ENCODE peak calls at places on chromosomes 6 and 20, in six cellular contexts. L, K, Z, U, N and O are unnamed samples. For H3K4me1, the result is how much of the 10 kb centered on the place peaks cover.

GRCh38 chr6:9890893-9891292 is 524.0 kb downstream of the TFAP2A start:
- DNase-seq in N (no peak), U (no peak), L (no peak), Z (no peak), K (no peak), O (no peak)

GRCh38 chr20:18628330-18628941 is 40.6 kb downstream of the DTD1 start:
- DNase-seq in U (no peak), N (no peak), K (no peak), L (no peak), Z (no peak), O (no peak)

GRCh38 chr6:72811971-72812421 is 190.1 kb downstream of the KCNQ5 start:
- DNase-seq in K (no peak), L (no peak), N (no peak), U (no peak), Z (no peak), O (no peak)

GRCh38 chr6:17297261-17298080 is 16.3 kb downstream of the RBM24 start:
- DNase-seq in L (no peak), N (no peak), K (no peak), U (no peak), Z (no peak), O (no peak)

GRCh38 chr6:144901412-144901811 is 616.3 kb downstream of the UTRN start:
- DNase-seq in Z (no peak), L (no peak), U (no peak), N (no peak), K (no peak), O (no peak)

GRCh38 chr6:44217332-44218143 is 812 bp downstream of the MYMX start:
- DNase-seq in U (peak), K (no peak), Z (peak), N (no peak), L (no peak), O (no peak)

GRCh38 chr20:31517373-31517772 is 3.1 kb downstream of the HM13 start:
- DNase-seq in Z (peak), K (no peak), L (no peak), U (peak), N (no peak), O (no peak)

GRCh38 chr6:142945446-142946180 is 637 bp upstream of the HIVEP2 start:
- DNase-seq in K (peak), L (peak), Z (no peak), U (no peak), N (peak), O (peak)

GRCh38 chr20:7492257-7492656 is 448.0 kb downstream of the HAO1 start:
- DNase-seq in N (no peak), K (no peak), L (no peak), Z (no peak), U (no peak), O (no peak)

GRCh38 chr6:20095436-20095835 is 116.8 kb downstream of the MBOAT1 start:
- DNase-seq in L (no peak), Z (no peak), K (no peak), U (no peak), N (no peak), O (no peak)

GRCh38 chr20:25258463-25258805 is 10.5 kb downstream of the PYGB start:
- DNase-seq in U (peak), L (no peak), Z (no peak), N (no peak), K (no peak), O (no peak)

GRCh38 chr20:58202039-58202438 is 26.4 kb downstream of the ANKRD60 start:
- DNase-seq in K (no peak), N (no peak), U (no peak), L (no peak), Z (no peak), O (no peak)

GRCh38 chr6:163416380-163416629 is 1.8 kb downstream of the QKI start:
- DNase-seq in L (no peak), Z (no peak), K (no peak), U (no peak), N (no peak), O (no peak)

GRCh38 chr6:152976749-152977148 is 6.1 kb downstream of the FBXO5 start:
- DNase-seq in N (no peak), U (no peak), K (no peak), L (no peak), Z (no peak), O (no peak)

GRCh38 chr6:34985236-34985635 is 96.2 kb downstream of the ANKS1A start:
- DNase-seq in U (no peak), L (no peak), K (no peak), Z (no peak), N (no peak), O (no peak)

GRCh38 chr6:165446331-165446730 is 136.9 kb upstream of the C6orf118 start:
- DNase-seq in N (no peak), U (no peak), L (no peak), K (no peak), Z (no peak), O (no peak)

GRCh38 chr6:90739339-90739738 is 152.5 kb upstream of the MAP3K7 start:
- DNase-seq in N (no peak), U (no peak), K (no peak), L (no peak), Z (no peak), O (no peak)

GRCh38 chr6:3322366-3322890 is 63.7 kb downstream of the PSMG4 start:
- DNase-seq in L (no peak), U (no peak), Z (no peak), N (no peak), K (no peak), O (no peak)

GRCh38 chr6:53014034-53014433 is 18.9 kb upstream of the GSTA4 start:
- DNase-seq in K (no peak), U (no peak), L (no peak), Z (no peak), N (no peak), O (no peak)

GRCh38 chr6:99522531-99522930 is 7.3 kb upstream of the USP45 start:
- DNase-seq in U (no peak), N (no peak), L (no peak), K (no peak), Z (no peak), O (no peak)

GRCh38 chr6:18245642-18246041 is 18.7 kb downstream of the DEK start:
- DNase-seq in K (no peak), Z (no peak), N (no peak), U (no peak), L (no peak), O (no peak)

GRCh38 chr6:132936641-132937040 is 122.3 kb downstream of the RPS12 start:
- DNase-seq in L (no peak), N (no peak), U (no peak), K (no peak), Z (no peak), O (no peak)
- H3K4me1 ChIP-seq in L (under half), N (under half), U (under half), K (under half), Z (under half), O (under half)

GRCh38 chr6:30341728-30342127 is 3.2 kb upstream of the RPP21 start:
- DNase-seq in U (no peak), N (no peak), L (no peak), Z (no peak), K (no peak), O (no peak)

GRCh38 chr6:30344868-30345671 is at the start of gene RPP21:
- DNase-seq in L (peak), U (peak), N (peak), Z (peak), K (peak), O (peak)

GRCh38 chr6:30341249-30341648 is 3.7 kb upstream of the RPP21 start:
- DNase-seq in L (no peak), U (no peak), K (no peak), N (no peak), Z (no peak), O (no peak)

GRCh38 chr6:30345852-30346251 is 896 bp downstream of the RPP21 start:
- DNase-seq in L (no peak), N (no peak), K (no peak), Z (no peak), U (no peak), O (no peak)

GRCh38 chr6:30344191-30344867 is 627 bp upstream of the RPP21 start:
- DNase-seq in N (no peak), L (no peak), K (no peak), Z (no peak), U (no peak), O (no peak)
- H3K4me3 ChIP-seq in N (peak), L (peak), K (peak), Z (peak), U (peak), O (peak)

DNA sequence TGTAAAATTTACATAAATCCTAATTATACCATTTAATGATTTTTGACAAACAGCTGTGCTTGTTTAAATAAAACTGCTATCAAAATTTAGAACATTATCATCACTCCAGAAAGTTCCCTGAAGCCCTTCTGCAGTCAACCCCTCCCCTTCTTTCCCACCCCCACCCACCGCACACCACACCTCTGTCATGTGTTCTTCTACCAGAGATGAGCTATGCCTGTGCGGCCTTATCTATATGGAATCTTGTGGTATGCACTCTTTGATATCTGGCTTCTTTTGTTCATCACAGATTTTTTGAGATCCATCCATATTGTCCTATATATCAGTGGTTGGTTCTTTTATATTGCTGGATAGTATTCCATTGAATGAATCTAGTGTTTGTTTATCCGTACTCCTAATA is 7.2 kb downstream of the MYLIP start:
- DNase-seq in Z (no peak), U (no peak), K (peak), N (no peak), L (peak), O (peak)
- H3K4me1 ChIP-seq in Z (half or more), U (under half), K (half or more), N (under half), L (half or more), O (half or more)

GRCh38 chr6:157984165-157984564 is 2.5 kb downstream of the SYNJ2 start:
- DNase-seq in K (no peak), N (no peak), U (peak), L (no peak), Z (no peak), O (peak)
- H3K4me3 ChIP-seq in K (no peak), N (no peak), U (no peak), L (no peak), Z (no peak), O (no peak)

GRCh38 chr6:157629220-157629619 is 193.8 kb upstream of the SNX9 start:
- DNase-seq in U (no peak), Z (no peak), L (no peak), K (no peak), N (no peak), O (no peak)

GRCh38 chr6:157632821-157633220 is 190.2 kb upstream of the SNX9 start:
- DNase-seq in L (no peak), U (no peak), Z (no peak), K (no peak), N (no peak), O (no peak)

GRCh38 chr6:157631838-157632237 is 191.2 kb upstream of the SNX9 start:
- DNase-seq in N (no peak), K (no peak), U (no peak), L (no peak), Z (no peak), O (no peak)

GRCh38 chr6:157630463-157631080 is 192.5 kb upstream of the SNX9 start:
- DNase-seq in K (no peak), U (no peak), N (no peak), Z (no peak), L (no peak), O (no peak)

DNA sequence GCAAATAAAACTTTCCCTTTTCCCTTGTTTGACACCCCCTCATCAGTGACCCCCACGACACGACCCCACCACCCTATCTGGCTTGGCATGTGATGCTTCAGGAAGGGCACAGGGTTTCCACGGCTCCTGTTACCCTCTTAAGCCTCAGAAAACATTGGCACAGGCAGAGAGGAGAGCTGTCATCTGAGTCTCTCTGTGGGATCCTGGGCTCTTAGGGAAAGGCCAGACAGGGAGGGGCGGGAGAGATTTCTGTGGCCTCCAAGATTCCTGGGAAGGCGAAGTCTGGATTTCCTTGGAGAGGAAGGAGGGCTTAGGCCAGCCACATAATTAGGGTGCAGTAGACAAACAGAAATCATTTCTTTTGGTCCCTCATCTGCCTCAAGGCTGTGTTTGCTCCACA is 191.7 kb upstream of the SNX9 start:
- DNase-seq in K (no peak), L (no peak), Z (no peak), N (no peak), U (no peak), O (no peak)
- H3K4me1 ChIP-seq in K (under half), L (under half), Z (under half), N (under half), U (under half), O (under half)

DNA sequence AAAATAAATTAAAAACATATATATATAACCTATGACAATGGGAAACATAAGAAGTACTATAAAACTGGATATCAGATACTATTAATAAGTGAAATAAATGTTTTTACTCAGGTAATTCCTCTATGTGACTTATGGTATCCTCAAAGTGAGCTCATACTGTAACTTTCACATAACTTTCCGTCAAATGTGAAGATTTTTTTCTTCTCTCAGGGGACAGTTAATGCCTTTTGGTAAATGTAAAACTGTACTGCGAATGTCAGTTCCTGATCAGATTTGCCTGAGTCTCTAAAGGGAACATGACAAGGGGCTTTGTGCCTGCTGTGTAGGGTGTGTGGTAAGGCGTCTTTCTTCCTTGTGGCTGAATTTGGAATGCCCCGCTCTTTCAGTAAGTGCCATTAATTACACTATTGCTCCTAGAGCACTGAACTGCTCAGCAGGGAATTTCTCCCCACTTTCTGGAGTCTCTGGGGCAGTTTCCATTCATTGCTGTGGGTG is 271.8 kb downstream of the PRL start:
- DNase-seq in L (no peak), N (no peak), K (no peak), Z (no peak), U (no peak), O (no peak)
- H3K4me3 ChIP-seq in L (no peak), N (no peak), K (no peak), Z (peak), U (no peak), O (no peak)

GRCh38 chr6:42890311-42891198 is 11.1 kb downstream of the RPL7L1 start:
- DNase-seq in N (peak), U (peak), L (peak), K (peak), Z (peak), O (peak)

GRCh38 chr6:42891199-42891722 is 11.8 kb downstream of the RPL7L1 start:
- DNase-seq in L (no peak), N (no peak), Z (no peak), U (no peak), K (no peak), O (no peak)

GRCh38 chr6:42889815-42890214 is 10.4 kb downstream of the RPL7L1 start:
- DNase-seq in U (no peak), L (no peak), Z (no peak), N (no peak), K (no peak), O (no peak)

DNA sequence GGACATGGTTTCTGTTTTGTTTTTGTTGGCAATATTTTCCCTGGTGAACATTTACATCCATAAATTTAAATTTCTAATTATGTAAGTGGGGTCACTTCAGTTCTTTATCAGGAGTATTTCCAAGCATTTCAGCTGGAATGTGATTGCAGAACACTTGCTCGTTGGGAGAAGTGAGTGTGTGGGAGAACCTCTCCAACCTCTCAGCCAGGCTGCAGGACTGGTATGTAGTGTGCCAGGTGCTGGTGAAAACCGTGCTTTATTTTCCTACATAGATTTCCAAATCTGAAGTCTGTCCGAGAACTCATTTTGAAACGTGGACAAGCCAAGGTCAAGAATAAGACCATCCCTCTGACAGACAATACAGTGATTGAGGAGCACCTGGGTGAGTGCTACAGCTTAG is 6.3 kb downstream of the RPL7L1 start:
- DNase-seq in N (no peak), L (no peak), K (no peak), U (no peak), Z (no peak), O (no peak)
- H3K4me1 ChIP-seq in N (under half), L (under half), K (under half), U (under half), Z (under half), O (under half)